ENCODE peak calls at places on chromosomes 7 and 10, in nine cellular contexts. One of them, this sample, is unnamed.

GRCh38 chr7:27156508-27156898 is at the start of gene HOXA7:
- DNase-seq in LNCaP clone FGC: no peak
- DNase-seq in psoas muscle: peak; percentile 82
- DNase-seq in bronchial epithelial cell: no peak
- DNase-seq in cardiac muscle cell: no peak
- DNase-seq in A549: peak; percentile 73
- DNase-seq in RWPE2: peak; percentile 84
- DNase-seq in heart left ventricle: no peak
- DNase-seq in astrocyte: no peak
- DNase-seq in this sample: no peak

GRCh38 chr7:73973091-73973490 is 54.9 kb upstream of the ELN start:
- DNase-seq in LNCaP clone FGC: no peak
- DNase-seq in psoas muscle: no peak
- DNase-seq in bronchial epithelial cell: no peak
- DNase-seq in cardiac muscle cell: no peak
- DNase-seq in A549: no peak
- DNase-seq in RWPE2: no peak
- DNase-seq in heart left ventricle: peak; percentile 53
- DNase-seq in astrocyte: no peak
- DNase-seq in this sample: peak; percentile 67

GRCh38 chr7:89332026-89332425 is 536.5 kb upstream of the TEX47 start:
- DNase-seq in LNCaP clone FGC: no peak
- DNase-seq in psoas muscle: no peak
- DNase-seq in bronchial epithelial cell: no peak
- DNase-seq in cardiac muscle cell: no peak
- DNase-seq in A549: no peak
- DNase-seq in RWPE2: no peak
- DNase-seq in heart left ventricle: no peak
- DNase-seq in astrocyte: no peak
- DNase-seq in this sample: no peak

GRCh38 chr7:148328906-148329305 is 261.7 kb upstream of the C7orf33 start:
- DNase-seq in LNCaP clone FGC: no peak
- DNase-seq in psoas muscle: no peak
- DNase-seq in bronchial epithelial cell: no peak
- DNase-seq in cardiac muscle cell: no peak
- DNase-seq in A549: no peak
- DNase-seq in RWPE2: no peak
- DNase-seq in heart left ventricle: no peak
- DNase-seq in astrocyte: no peak
- DNase-seq in this sample: no peak

GRCh38 chr7:33789871-33790270 is 115.5 kb upstream of the BMPER start:
- DNase-seq in LNCaP clone FGC: no peak
- DNase-seq in psoas muscle: no peak
- DNase-seq in bronchial epithelial cell: peak; percentile 48
- DNase-seq in cardiac muscle cell: peak; percentile 50
- DNase-seq in A549: no peak
- DNase-seq in RWPE2: no peak
- DNase-seq in heart left ventricle: no peak
- DNase-seq in astrocyte: peak; percentile 35
- DNase-seq in this sample: no peak

GRCh38 chr10:13690281-13690825 is 103.6 kb downstream of the PRPF18 start:
- DNase-seq in LNCaP clone FGC: no peak
- DNase-seq in psoas muscle: no peak
- DNase-seq in bronchial epithelial cell: peak; percentile 93
- DNase-seq in cardiac muscle cell: no peak
- DNase-seq in A549: no peak
- DNase-seq in RWPE2: peak; percentile 74
- DNase-seq in heart left ventricle: no peak
- DNase-seq in astrocyte: no peak
- DNase-seq in this sample: peak; percentile 54

GRCh38 chr7:43522406-43523156 is 60.3 kb upstream of the STK17A start:
- DNase-seq in LNCaP clone FGC: no peak
- DNase-seq in psoas muscle: no peak
- DNase-seq in bronchial epithelial cell: peak; percentile 99
- DNase-seq in cardiac muscle cell: peak; percentile 59
- DNase-seq in A549: no peak
- DNase-seq in RWPE2: no peak
- DNase-seq in heart left ventricle: no peak
- DNase-seq in astrocyte: peak; percentile 94
- DNase-seq in this sample: no peak

GRCh38 chr7:22189230-22189629 is 167.7 kb downstream of the RAPGEF5 start:
- DNase-seq in LNCaP clone FGC: no peak
- DNase-seq in psoas muscle: no peak
- DNase-seq in bronchial epithelial cell: no peak
- DNase-seq in cardiac muscle cell: no peak
- DNase-seq in A549: no peak
- DNase-seq in RWPE2: no peak
- DNase-seq in heart left ventricle: no peak
- DNase-seq in astrocyte: no peak
- DNase-seq in this sample: no peak

GRCh38 chr7:117827861-117828260 is 45.4 kb downstream of the CTTNBP2 start:
- DNase-seq in LNCaP clone FGC: peak; percentile 46
- DNase-seq in psoas muscle: no peak
- DNase-seq in bronchial epithelial cell: peak; percentile 58
- DNase-seq in cardiac muscle cell: no peak
- DNase-seq in A549: no peak
- DNase-seq in RWPE2: no peak
- DNase-seq in heart left ventricle: no peak
- DNase-seq in astrocyte: peak; percentile 92
- DNase-seq in this sample: no peak

GRCh38 chr10:69069090-69070042 is 18.5 kb upstream of the SRGN start:
- DNase-seq in LNCaP clone FGC: no peak
- DNase-seq in psoas muscle: no peak
- DNase-seq in bronchial epithelial cell: no peak
- DNase-seq in cardiac muscle cell: peak; percentile 42
- DNase-seq in A549: no peak
- DNase-seq in RWPE2: no peak
- DNase-seq in heart left ventricle: no peak
- DNase-seq in astrocyte: no peak
- DNase-seq in this sample: no peak

GRCh38 chr10:72215611-72216549 is at the start of the genes ANAPC16 and ASCC1:
- DNase-seq in LNCaP clone FGC: peak; percentile 73
- DNase-seq in psoas muscle: peak; percentile 92
- DNase-seq in bronchial epithelial cell: peak; percentile 86
- DNase-seq in cardiac muscle cell: peak; percentile 95
- DNase-seq in A549: peak; percentile 95
- DNase-seq in RWPE2: peak; percentile 85
- DNase-seq in heart left ventricle: peak; percentile 92
- DNase-seq in astrocyte: peak; percentile 73
- DNase-seq in this sample: peak; percentile 92

GRCh38 chr10:43355749-43356371 is 15.6 kb upstream of the FXYD4 start:
- DNase-seq in LNCaP clone FGC: no peak
- DNase-seq in psoas muscle: no peak
- DNase-seq in bronchial epithelial cell: peak; percentile 86
- DNase-seq in cardiac muscle cell: no peak
- DNase-seq in A549: peak; percentile 82
- DNase-seq in RWPE2: no peak
- DNase-seq in heart left ventricle: peak; percentile 3
- DNase-seq in astrocyte: peak; percentile 58
- DNase-seq in this sample: no peak

GRCh38 chr10:34078798-34079470 is 736.2 kb downstream of the PARD3 start:
- DNase-seq in LNCaP clone FGC: no peak
- DNase-seq in psoas muscle: peak; percentile 68
- DNase-seq in bronchial epithelial cell: peak; percentile 47
- DNase-seq in cardiac muscle cell: peak; percentile 91
- DNase-seq in A549: no peak
- DNase-seq in RWPE2: no peak
- DNase-seq in heart left ventricle: peak; percentile 84
- DNase-seq in astrocyte: peak; percentile 51
- DNase-seq in this sample: no peak

GRCh38 chr10:12177642-12178041 is 18.0 kb downstream of the NUDT5 start:
- DNase-seq in LNCaP clone FGC: no peak
- DNase-seq in psoas muscle: no peak
- DNase-seq in bronchial epithelial cell: peak; percentile 33
- DNase-seq in cardiac muscle cell: no peak
- DNase-seq in A549: no peak
- DNase-seq in RWPE2: no peak
- DNase-seq in heart left ventricle: no peak
- DNase-seq in astrocyte: peak; percentile 25
- DNase-seq in this sample: no peak

GRCh38 chr10:101829561-101830315 is 11.5 kb upstream of the OGA start:
- DNase-seq in LNCaP clone FGC: no peak
- DNase-seq in psoas muscle: peak; percentile 53
- DNase-seq in bronchial epithelial cell: no peak
- DNase-seq in cardiac muscle cell: peak; percentile 51
- DNase-seq in A549: no peak
- DNase-seq in RWPE2: peak; percentile 73
- DNase-seq in heart left ventricle: peak; percentile 42
- DNase-seq in astrocyte: no peak
- DNase-seq in this sample: peak; percentile 69

DNA sequence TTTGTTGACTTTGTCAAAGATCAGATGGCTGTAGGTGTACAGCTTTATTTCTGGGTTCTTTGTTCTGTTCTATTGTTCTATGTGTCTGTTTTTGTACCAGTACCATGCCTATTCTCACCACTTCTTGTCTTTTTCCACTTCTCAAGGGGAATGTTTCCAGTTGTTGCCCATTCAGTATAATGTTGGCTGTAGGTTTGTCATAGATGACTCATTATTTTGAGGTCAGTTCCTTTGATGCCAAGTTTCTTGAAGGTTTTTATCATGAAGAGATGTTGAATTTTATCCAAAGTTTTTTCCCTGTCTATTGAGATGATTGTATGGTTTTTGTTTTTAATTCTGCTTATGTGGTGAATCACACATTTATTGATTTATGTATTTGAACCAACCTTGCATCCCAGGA is 216.7 kb upstream of the RNF32 start:
- DNase-seq in LNCaP clone FGC: no peak
- DNase-seq in psoas muscle: no peak
- DNase-seq in bronchial epithelial cell: peak; percentile 5
- DNase-seq in cardiac muscle cell: no peak
- DNase-seq in A549: no peak
- DNase-seq in RWPE2: no peak
- DNase-seq in heart left ventricle: no peak
- DNase-seq in astrocyte: no peak
- DNase-seq in this sample: no peak
- TF ChIP-seq CTCF in LNCaP clone FGC: no peak
- TF ChIP-seq CTCF in psoas muscle: no peak
- TF ChIP-seq CTCF in bronchial epithelial cell: no peak
- TF ChIP-seq CTCF in cardiac muscle cell: no peak
- TF ChIP-seq CTCF in A549: no peak
- TF ChIP-seq CTCF in RWPE2: no peak
- TF ChIP-seq CTCF in heart left ventricle: no peak
- TF ChIP-seq CTCF in astrocyte: no peak
- TF ChIP-seq CTCF in this sample: no peak

DNA sequence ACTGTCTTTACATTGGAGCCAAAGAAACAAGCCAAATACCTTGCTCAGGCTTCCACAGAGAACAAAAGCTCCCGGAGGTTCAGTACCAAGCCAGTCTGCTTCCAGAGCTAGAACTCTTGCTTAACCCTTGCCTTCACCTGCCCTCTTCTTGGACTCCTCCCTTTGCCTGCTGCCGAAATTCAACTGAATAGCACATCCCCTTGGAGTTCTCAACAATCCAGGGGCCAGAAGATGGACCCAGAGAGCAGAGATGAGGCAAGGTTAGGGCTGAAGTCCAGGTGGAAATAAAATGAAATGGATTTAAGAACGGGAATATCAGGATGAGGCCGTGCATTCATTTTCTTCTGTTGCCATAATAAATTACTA is 876 bp upstream of the PIK3AP1 start:
- DNase-seq in LNCaP clone FGC: no peak
- DNase-seq in psoas muscle: no peak
- DNase-seq in bronchial epithelial cell: no peak
- DNase-seq in cardiac muscle cell: no peak
- DNase-seq in A549: no peak
- DNase-seq in RWPE2: no peak
- DNase-seq in heart left ventricle: no peak
- DNase-seq in astrocyte: no peak
- DNase-seq in this sample: no peak
- TF ChIP-seq CTCF in LNCaP clone FGC: peak; percentile 15
- TF ChIP-seq CTCF in psoas muscle: no peak
- TF ChIP-seq CTCF in bronchial epithelial cell: no peak
- TF ChIP-seq CTCF in cardiac muscle cell: no peak
- TF ChIP-seq CTCF in A549: no peak
- TF ChIP-seq CTCF in RWPE2: no peak
- TF ChIP-seq CTCF in heart left ventricle: no peak
- TF ChIP-seq CTCF in astrocyte: no peak
- TF ChIP-seq CTCF in this sample: no peak

GRCh38 chr7:144102041-144102440 is 7.3 kb upstream of the OR2A2 start:
- DNase-seq in LNCaP clone FGC: no peak
- DNase-seq in psoas muscle: no peak
- DNase-seq in bronchial epithelial cell: no peak
- DNase-seq in cardiac muscle cell: no peak
- DNase-seq in A549: no peak
- DNase-seq in RWPE2: no peak
- DNase-seq in heart left ventricle: no peak
- DNase-seq in astrocyte: no peak
- DNase-seq in this sample: no peak

GRCh38 chr7:144100607-144101006 is 8.8 kb upstream of the OR2A2 start:
- DNase-seq in LNCaP clone FGC: no peak
- DNase-seq in psoas muscle: no peak
- DNase-seq in bronchial epithelial cell: no peak
- DNase-seq in cardiac muscle cell: no peak
- DNase-seq in A549: no peak
- DNase-seq in RWPE2: no peak
- DNase-seq in heart left ventricle: no peak
- DNase-seq in astrocyte: no peak
- DNase-seq in this sample: no peak

GRCh38 chr7:144098776-144099175 is 10.6 kb upstream of the OR2A2 start:
- DNase-seq in LNCaP clone FGC: no peak
- DNase-seq in psoas muscle: no peak
- DNase-seq in bronchial epithelial cell: no peak
- DNase-seq in cardiac muscle cell: no peak
- DNase-seq in A549: no peak
- DNase-seq in RWPE2: no peak
- DNase-seq in heart left ventricle: no peak
- DNase-seq in astrocyte: no peak
- DNase-seq in this sample: no peak
- TF ChIP-seq CTCF in LNCaP clone FGC: no peak
- TF ChIP-seq CTCF in psoas muscle: no peak
- TF ChIP-seq CTCF in bronchial epithelial cell: no peak
- TF ChIP-seq CTCF in cardiac muscle cell: no peak
- TF ChIP-seq CTCF in A549: no peak
- TF ChIP-seq CTCF in RWPE2: no peak
- TF ChIP-seq CTCF in heart left ventricle: no peak
- TF ChIP-seq CTCF in astrocyte: no peak
- TF ChIP-seq CTCF in this sample: no peak

DNA sequence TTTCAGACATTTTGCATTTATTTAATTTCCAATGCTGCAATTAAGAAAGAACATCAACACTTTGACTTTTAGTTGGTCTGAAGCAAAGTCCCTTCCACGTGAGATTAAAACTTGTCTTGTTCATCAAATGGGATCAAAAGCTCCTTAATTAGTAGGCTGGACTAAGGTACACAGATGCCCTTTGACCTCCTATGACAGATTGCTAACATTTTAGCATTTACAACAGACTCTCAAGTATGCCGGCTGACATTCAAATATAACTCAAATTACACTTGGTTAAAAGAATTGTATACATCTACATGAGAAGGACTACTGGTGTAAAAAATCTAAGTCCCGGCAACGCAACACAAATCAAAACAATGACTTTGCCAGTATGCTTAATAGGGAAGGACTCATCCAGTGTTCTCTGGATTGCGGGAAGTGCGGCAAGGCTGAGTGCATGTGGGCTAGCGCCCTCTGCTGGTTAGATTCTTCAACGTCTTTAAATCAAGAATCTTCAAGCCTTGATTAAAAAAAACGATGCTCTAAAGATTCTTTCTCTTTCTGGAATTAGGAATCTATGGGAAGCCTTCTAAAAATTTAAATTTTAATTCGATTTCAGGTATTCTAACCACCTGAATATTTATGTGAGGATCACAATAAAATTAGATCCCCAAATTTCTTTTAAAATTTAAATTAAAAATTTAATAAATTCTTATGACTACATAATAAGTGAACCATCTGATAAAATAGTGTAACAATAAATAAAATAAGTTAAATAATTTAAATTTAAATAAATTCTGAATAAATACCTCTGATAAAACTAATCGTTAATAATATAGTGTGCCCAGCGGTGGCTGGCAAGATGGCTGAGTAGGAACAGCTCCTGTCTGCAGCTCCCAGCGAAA is 444.7 kb downstream of the DGKB start:
- DNase-seq in LNCaP clone FGC: peak; percentile 54
- DNase-seq in psoas muscle: peak; percentile 32
- DNase-seq in bronchial epithelial cell: peak; percentile 73
- DNase-seq in cardiac muscle cell: peak; percentile 93
- DNase-seq in A549: peak; percentile 76
- DNase-seq in RWPE2: no peak
- DNase-seq in heart left ventricle: peak; percentile 68
- DNase-seq in astrocyte: peak; percentile 64
- DNase-seq in this sample: no peak
- TF ChIP-seq CTCF in LNCaP clone FGC: peak; percentile 85
- TF ChIP-seq CTCF in psoas muscle: peak; percentile 87
- TF ChIP-seq CTCF in bronchial epithelial cell: peak; percentile 79
- TF ChIP-seq CTCF in cardiac muscle cell: peak; percentile 79
- TF ChIP-seq CTCF in A549: peak; percentile 65
- TF ChIP-seq CTCF in RWPE2: peak; percentile 95
- TF ChIP-seq CTCF in heart left ventricle: peak; percentile 86
- TF ChIP-seq CTCF in astrocyte: peak; percentile 87
- TF ChIP-seq CTCF in this sample: peak; percentile 98